ENCODE peak calls at places on chromosomes 16 and 17, in nine cellular contexts. One of them, this sample, is unnamed.

GRCh38 chr17:33377837-33378236 is 84.7 kb upstream of the ASIC2 start:
- DNase-seq in stimulated activated naive CD4-positive, alpha-beta T cell: no peak
- DNase-seq in stimulated activated CD8-positive, alpha-beta memory T cell treated with anti-CD3 and anti-CD28 coated beads, Interleukin-15, amount 100 ng/mL, for 24 hours: no peak
- DNase-seq in stimulated activated CD4-positive, alpha-beta T cell treated with anti-CD3 and anti-CD28 coated beads, Interleukin-15, amount 100 ng/mL, for 1 hour: no peak
- DNase-seq in NCI-H1436 treated with DMSO at 0.1 percent for 48 hours: no peak
- DNase-seq in activated CD4-positive, alpha-beta T cell treated with anti-CD3 and anti-CD28 coated beads for 24 hours: no peak
- DNase-seq in skeletal muscle cell: no peak
- DNase-seq in IMR-90: no peak
- DNase-seq in WTC11: no peak
- DNase-seq in this sample: no peak

GRCh38 chr17:29719469-29719868 is 96.8 kb upstream of the CORO6 start:
- DNase-seq in stimulated activated naive CD4-positive, alpha-beta T cell: no peak
- DNase-seq in NCI-H1436 treated with DMSO at 0.1 percent for 48 hours: no peak
- DNase-seq in stimulated activated CD8-positive, alpha-beta memory T cell treated with anti-CD3 and anti-CD28 coated beads, Interleukin-15, amount 100 ng/mL, for 24 hours: no peak
- DNase-seq in IMR-90: no peak
- DNase-seq in skeletal muscle cell: no peak
- DNase-seq in activated CD4-positive, alpha-beta T cell treated with anti-CD3 and anti-CD28 coated beads for 24 hours: no peak
- DNase-seq in WTC11: no peak
- DNase-seq in stimulated activated CD4-positive, alpha-beta T cell treated with anti-CD3 and anti-CD28 coated beads, Interleukin-15, amount 100 ng/mL, for 1 hour: no peak
- DNase-seq in this sample: no peak

GRCh38 chr17:7956208-7956965 is 24.4 kb downstream of the CNTROB start:
- DNase-seq in WTC11: no peak
- DNase-seq in NCI-H1436 treated with DMSO at 0.1 percent for 48 hours: no peak
- DNase-seq in IMR-90: peak
- DNase-seq in skeletal muscle cell: peak
- DNase-seq in stimulated activated naive CD4-positive, alpha-beta T cell: no peak
- DNase-seq in stimulated activated CD4-positive, alpha-beta T cell treated with anti-CD3 and anti-CD28 coated beads, Interleukin-15, amount 100 ng/mL, for 1 hour: no peak
- DNase-seq in stimulated activated CD8-positive, alpha-beta memory T cell treated with anti-CD3 and anti-CD28 coated beads, Interleukin-15, amount 100 ng/mL, for 24 hours: no peak
- DNase-seq in activated CD4-positive, alpha-beta T cell treated with anti-CD3 and anti-CD28 coated beads for 24 hours: no peak
- DNase-seq in this sample: no peak

GRCh38 chr16:54055864-54056263 is 230.7 kb downstream of the IRX3 start:
- DNase-seq in skeletal muscle cell: no peak
- DNase-seq in NCI-H1436 treated with DMSO at 0.1 percent for 48 hours: no peak
- DNase-seq in WTC11: no peak
- DNase-seq in stimulated activated CD8-positive, alpha-beta memory T cell treated with anti-CD3 and anti-CD28 coated beads, Interleukin-15, amount 100 ng/mL, for 24 hours: no peak
- DNase-seq in IMR-90: peak
- DNase-seq in stimulated activated CD4-positive, alpha-beta T cell treated with anti-CD3 and anti-CD28 coated beads, Interleukin-15, amount 100 ng/mL, for 1 hour: no peak
- DNase-seq in activated CD4-positive, alpha-beta T cell treated with anti-CD3 and anti-CD28 coated beads for 24 hours: no peak
- DNase-seq in stimulated activated naive CD4-positive, alpha-beta T cell: no peak
- DNase-seq in this sample: no peak

GRCh38 chr17:42179911-42180410 is 981 bp downstream of the KCNH4 start:
- DNase-seq in stimulated activated CD4-positive, alpha-beta T cell treated with anti-CD3 and anti-CD28 coated beads, Interleukin-15, amount 100 ng/mL, for 1 hour: no peak
- DNase-seq in activated CD4-positive, alpha-beta T cell treated with anti-CD3 and anti-CD28 coated beads for 24 hours: no peak
- DNase-seq in stimulated activated naive CD4-positive, alpha-beta T cell: no peak
- DNase-seq in NCI-H1436 treated with DMSO at 0.1 percent for 48 hours: peak
- DNase-seq in stimulated activated CD8-positive, alpha-beta memory T cell treated with anti-CD3 and anti-CD28 coated beads, Interleukin-15, amount 100 ng/mL, for 24 hours: no peak
- DNase-seq in skeletal muscle cell: no peak
- DNase-seq in WTC11: peak
- DNase-seq in IMR-90: peak
- DNase-seq in this sample: no peak

GRCh38 chr17:80794281-80795089 is 197.2 kb upstream of the CHMP6 start:
- DNase-seq in stimulated activated CD4-positive, alpha-beta T cell treated with anti-CD3 and anti-CD28 coated beads, Interleukin-15, amount 100 ng/mL, for 1 hour: no peak
- DNase-seq in IMR-90: no peak
- DNase-seq in activated CD4-positive, alpha-beta T cell treated with anti-CD3 and anti-CD28 coated beads for 24 hours: no peak
- DNase-seq in WTC11: no peak
- DNase-seq in NCI-H1436 treated with DMSO at 0.1 percent for 48 hours: no peak
- DNase-seq in stimulated activated CD8-positive, alpha-beta memory T cell treated with anti-CD3 and anti-CD28 coated beads, Interleukin-15, amount 100 ng/mL, for 24 hours: no peak
- DNase-seq in skeletal muscle cell: no peak
- DNase-seq in stimulated activated naive CD4-positive, alpha-beta T cell: no peak
- DNase-seq in this sample: no peak

GRCh38 chr17:48259710-48260291 is 152.2 kb downstream of the SNX11 start:
- DNase-seq in activated CD4-positive, alpha-beta T cell treated with anti-CD3 and anti-CD28 coated beads for 24 hours: no peak
- DNase-seq in WTC11: no peak
- DNase-seq in NCI-H1436 treated with DMSO at 0.1 percent for 48 hours: no peak
- DNase-seq in stimulated activated CD4-positive, alpha-beta T cell treated with anti-CD3 and anti-CD28 coated beads, Interleukin-15, amount 100 ng/mL, for 1 hour: no peak
- DNase-seq in stimulated activated naive CD4-positive, alpha-beta T cell: no peak
- DNase-seq in IMR-90: peak
- DNase-seq in stimulated activated CD8-positive, alpha-beta memory T cell treated with anti-CD3 and anti-CD28 coated beads, Interleukin-15, amount 100 ng/mL, for 24 hours: no peak
- DNase-seq in skeletal muscle cell: no peak
- DNase-seq in this sample: no peak

GRCh38 chr17:77327181-77327565 is 186.4 kb downstream of the SEC14L1 start:
- DNase-seq in activated CD4-positive, alpha-beta T cell treated with anti-CD3 and anti-CD28 coated beads for 24 hours: no peak
- DNase-seq in NCI-H1436 treated with DMSO at 0.1 percent for 48 hours: no peak
- DNase-seq in stimulated activated CD8-positive, alpha-beta memory T cell treated with anti-CD3 and anti-CD28 coated beads, Interleukin-15, amount 100 ng/mL, for 24 hours: no peak
- DNase-seq in WTC11: peak
- DNase-seq in stimulated activated CD4-positive, alpha-beta T cell treated with anti-CD3 and anti-CD28 coated beads, Interleukin-15, amount 100 ng/mL, for 1 hour: no peak
- DNase-seq in IMR-90: no peak
- DNase-seq in stimulated activated naive CD4-positive, alpha-beta T cell: no peak
- DNase-seq in skeletal muscle cell: no peak
- DNase-seq in this sample: no peak

GRCh38 chr16:56222482-56222997 is 31.3 kb downstream of the GNAO1 start:
- DNase-seq in WTC11: no peak
- DNase-seq in stimulated activated CD8-positive, alpha-beta memory T cell treated with anti-CD3 and anti-CD28 coated beads, Interleukin-15, amount 100 ng/mL, for 24 hours: no peak
- DNase-seq in NCI-H1436 treated with DMSO at 0.1 percent for 48 hours: no peak
- DNase-seq in skeletal muscle cell: no peak
- DNase-seq in activated CD4-positive, alpha-beta T cell treated with anti-CD3 and anti-CD28 coated beads for 24 hours: no peak
- DNase-seq in stimulated activated CD4-positive, alpha-beta T cell treated with anti-CD3 and anti-CD28 coated beads, Interleukin-15, amount 100 ng/mL, for 1 hour: no peak
- DNase-seq in IMR-90: no peak
- DNase-seq in stimulated activated naive CD4-positive, alpha-beta T cell: no peak
- DNase-seq in this sample: no peak

GRCh38 chr17:58525239-58525638 is 10.8 kb upstream of the MTMR4 start:
- DNase-seq in NCI-H1436 treated with DMSO at 0.1 percent for 48 hours: no peak
- DNase-seq in skeletal muscle cell: peak
- DNase-seq in stimulated activated CD8-positive, alpha-beta memory T cell treated with anti-CD3 and anti-CD28 coated beads, Interleukin-15, amount 100 ng/mL, for 24 hours: no peak
- DNase-seq in WTC11: no peak
- DNase-seq in IMR-90: peak
- DNase-seq in stimulated activated CD4-positive, alpha-beta T cell treated with anti-CD3 and anti-CD28 coated beads, Interleukin-15, amount 100 ng/mL, for 1 hour: no peak
- DNase-seq in activated CD4-positive, alpha-beta T cell treated with anti-CD3 and anti-CD28 coated beads for 24 hours: no peak
- DNase-seq in stimulated activated naive CD4-positive, alpha-beta T cell: no peak
- DNase-seq in this sample: no peak

GRCh38 chr17:76681222-76682137 is 29.3 kb downstream of the MXRA7 start:
- DNase-seq in stimulated activated CD4-positive, alpha-beta T cell treated with anti-CD3 and anti-CD28 coated beads, Interleukin-15, amount 100 ng/mL, for 1 hour: peak
- DNase-seq in stimulated activated naive CD4-positive, alpha-beta T cell: peak
- DNase-seq in activated CD4-positive, alpha-beta T cell treated with anti-CD3 and anti-CD28 coated beads for 24 hours: peak
- DNase-seq in skeletal muscle cell: no peak
- DNase-seq in stimulated activated CD8-positive, alpha-beta memory T cell treated with anti-CD3 and anti-CD28 coated beads, Interleukin-15, amount 100 ng/mL, for 24 hours: peak
- DNase-seq in WTC11: peak
- DNase-seq in NCI-H1436 treated with DMSO at 0.1 percent for 48 hours: peak
- DNase-seq in IMR-90: peak
- DNase-seq in this sample: peak

GRCh38 chr16:56824335-56824734 is 40.7 kb upstream of the SLC12A3 start:
- DNase-seq in activated CD4-positive, alpha-beta T cell treated with anti-CD3 and anti-CD28 coated beads for 24 hours: no peak
- DNase-seq in skeletal muscle cell: no peak
- DNase-seq in IMR-90: no peak
- DNase-seq in stimulated activated CD4-positive, alpha-beta T cell treated with anti-CD3 and anti-CD28 coated beads, Interleukin-15, amount 100 ng/mL, for 1 hour: no peak
- DNase-seq in NCI-H1436 treated with DMSO at 0.1 percent for 48 hours: no peak
- DNase-seq in stimulated activated naive CD4-positive, alpha-beta T cell: no peak
- DNase-seq in stimulated activated CD8-positive, alpha-beta memory T cell treated with anti-CD3 and anti-CD28 coated beads, Interleukin-15, amount 100 ng/mL, for 24 hours: no peak
- DNase-seq in WTC11: no peak
- DNase-seq in this sample: no peak

GRCh38 chr16:1152651-1153259 is at the start of gene CACNA1H:
- DNase-seq in NCI-H1436 treated with DMSO at 0.1 percent for 48 hours: no peak
- DNase-seq in skeletal muscle cell: no peak
- DNase-seq in stimulated activated naive CD4-positive, alpha-beta T cell: peak
- DNase-seq in stimulated activated CD4-positive, alpha-beta T cell treated with anti-CD3 and anti-CD28 coated beads, Interleukin-15, amount 100 ng/mL, for 1 hour: peak
- DNase-seq in stimulated activated CD8-positive, alpha-beta memory T cell treated with anti-CD3 and anti-CD28 coated beads, Interleukin-15, amount 100 ng/mL, for 24 hours: peak
- DNase-seq in WTC11: peak
- DNase-seq in IMR-90: no peak
- DNase-seq in activated CD4-positive, alpha-beta T cell treated with anti-CD3 and anti-CD28 coated beads for 24 hours: peak
- DNase-seq in this sample: peak

GRCh38 chr16:67158637-67159600 is 790 bp downstream of the TRADD start:
- DNase-seq in stimulated activated naive CD4-positive, alpha-beta T cell: peak
- DNase-seq in IMR-90: no peak
- DNase-seq in skeletal muscle cell: no peak
- DNase-seq in stimulated activated CD4-positive, alpha-beta T cell treated with anti-CD3 and anti-CD28 coated beads, Interleukin-15, amount 100 ng/mL, for 1 hour: peak
- DNase-seq in stimulated activated CD8-positive, alpha-beta memory T cell treated with anti-CD3 and anti-CD28 coated beads, Interleukin-15, amount 100 ng/mL, for 24 hours: no peak
- DNase-seq in activated CD4-positive, alpha-beta T cell treated with anti-CD3 and anti-CD28 coated beads for 24 hours: peak
- DNase-seq in WTC11: peak
- DNase-seq in NCI-H1436 treated with DMSO at 0.1 percent for 48 hours: no peak
- DNase-seq in this sample: peak

GRCh38 chr17:20174588-20175265 is 165.6 kb downstream of the SPECC1 start:
- DNase-seq in IMR-90: peak
- DNase-seq in NCI-H1436 treated with DMSO at 0.1 percent for 48 hours: no peak
- DNase-seq in skeletal muscle cell: no peak
- DNase-seq in stimulated activated CD8-positive, alpha-beta memory T cell treated with anti-CD3 and anti-CD28 coated beads, Interleukin-15, amount 100 ng/mL, for 24 hours: no peak
- DNase-seq in stimulated activated CD4-positive, alpha-beta T cell treated with anti-CD3 and anti-CD28 coated beads, Interleukin-15, amount 100 ng/mL, for 1 hour: no peak
- DNase-seq in activated CD4-positive, alpha-beta T cell treated with anti-CD3 and anti-CD28 coated beads for 24 hours: no peak
- DNase-seq in WTC11: no peak
- DNase-seq in stimulated activated naive CD4-positive, alpha-beta T cell: no peak
- DNase-seq in this sample: no peak

GRCh38 chr17:602436-602835 is 112.2 kb downstream of the VPS53 start:
- DNase-seq in WTC11: no peak
- DNase-seq in stimulated activated CD8-positive, alpha-beta memory T cell treated with anti-CD3 and anti-CD28 coated beads, Interleukin-15, amount 100 ng/mL, for 24 hours: no peak
- DNase-seq in NCI-H1436 treated with DMSO at 0.1 percent for 48 hours: no peak
- DNase-seq in activated CD4-positive, alpha-beta T cell treated with anti-CD3 and anti-CD28 coated beads for 24 hours: no peak
- DNase-seq in IMR-90: peak
- DNase-seq in skeletal muscle cell: no peak
- DNase-seq in stimulated activated CD4-positive, alpha-beta T cell treated with anti-CD3 and anti-CD28 coated beads, Interleukin-15, amount 100 ng/mL, for 1 hour: no peak
- DNase-seq in stimulated activated naive CD4-positive, alpha-beta T cell: no peak
- DNase-seq in this sample: no peak

GRCh38 chr17:78294776-78295175 is 63.3 kb downstream of the TMEM235 start:
- DNase-seq in stimulated activated CD8-positive, alpha-beta memory T cell treated with anti-CD3 and anti-CD28 coated beads, Interleukin-15, amount 100 ng/mL, for 24 hours: no peak
- DNase-seq in stimulated activated naive CD4-positive, alpha-beta T cell: no peak
- DNase-seq in NCI-H1436 treated with DMSO at 0.1 percent for 48 hours: no peak
- DNase-seq in activated CD4-positive, alpha-beta T cell treated with anti-CD3 and anti-CD28 coated beads for 24 hours: no peak
- DNase-seq in stimulated activated CD4-positive, alpha-beta T cell treated with anti-CD3 and anti-CD28 coated beads, Interleukin-15, amount 100 ng/mL, for 1 hour: no peak
- DNase-seq in skeletal muscle cell: peak
- DNase-seq in WTC11: no peak
- DNase-seq in IMR-90: peak
- DNase-seq in this sample: no peak

GRCh38 chr16:17367932-17368331 is 102.8 kb downstream of the XYLT1 start:
- DNase-seq in activated CD4-positive, alpha-beta T cell treated with anti-CD3 and anti-CD28 coated beads for 24 hours: no peak
- DNase-seq in skeletal muscle cell: peak
- DNase-seq in WTC11: peak
- DNase-seq in NCI-H1436 treated with DMSO at 0.1 percent for 48 hours: no peak
- DNase-seq in IMR-90: peak
- DNase-seq in stimulated activated naive CD4-positive, alpha-beta T cell: no peak
- DNase-seq in stimulated activated CD4-positive, alpha-beta T cell treated with anti-CD3 and anti-CD28 coated beads, Interleukin-15, amount 100 ng/mL, for 1 hour: no peak
- DNase-seq in stimulated activated CD8-positive, alpha-beta memory T cell treated with anti-CD3 and anti-CD28 coated beads, Interleukin-15, amount 100 ng/mL, for 24 hours: no peak
- DNase-seq in this sample: no peak

GRCh38 chr17:42050360-42051012 is at the start of gene C17orf113:
- DNase-seq in NCI-H1436 treated with DMSO at 0.1 percent for 48 hours: no peak
- DNase-seq in stimulated activated CD4-positive, alpha-beta T cell treated with anti-CD3 and anti-CD28 coated beads, Interleukin-15, amount 100 ng/mL, for 1 hour: peak
- DNase-seq in skeletal muscle cell: no peak
- DNase-seq in stimulated activated naive CD4-positive, alpha-beta T cell: peak
- DNase-seq in stimulated activated CD8-positive, alpha-beta memory T cell treated with anti-CD3 and anti-CD28 coated beads, Interleukin-15, amount 100 ng/mL, for 24 hours: no peak
- DNase-seq in WTC11: peak
- DNase-seq in activated CD4-positive, alpha-beta T cell treated with anti-CD3 and anti-CD28 coated beads for 24 hours: no peak
- DNase-seq in IMR-90: no peak
- DNase-seq in this sample: peak

GRCh38 chr17:48628641-48629410 is 2.7 kb upstream of the HOXB9 start:
- DNase-seq in NCI-H1436 treated with DMSO at 0.1 percent for 48 hours: no peak
- DNase-seq in WTC11: no peak
- DNase-seq in activated CD4-positive, alpha-beta T cell treated with anti-CD3 and anti-CD28 coated beads for 24 hours: no peak
- DNase-seq in stimulated activated CD4-positive, alpha-beta T cell treated with anti-CD3 and anti-CD28 coated beads, Interleukin-15, amount 100 ng/mL, for 1 hour: no peak
- DNase-seq in IMR-90: no peak
- DNase-seq in skeletal muscle cell: no peak
- DNase-seq in stimulated activated CD8-positive, alpha-beta memory T cell treated with anti-CD3 and anti-CD28 coated beads, Interleukin-15, amount 100 ng/mL, for 24 hours: no peak
- DNase-seq in stimulated activated naive CD4-positive, alpha-beta T cell: no peak
- DNase-seq in this sample: no peak

GRCh38 chr17:81432873-81433451 is 37.7 kb downstream of the BAHCC1 start:
- DNase-seq in IMR-90: no peak
- DNase-seq in stimulated activated CD4-positive, alpha-beta T cell treated with anti-CD3 and anti-CD28 coated beads, Interleukin-15, amount 100 ng/mL, for 1 hour: no peak
- DNase-seq in stimulated activated CD8-positive, alpha-beta memory T cell treated with anti-CD3 and anti-CD28 coated beads, Interleukin-15, amount 100 ng/mL, for 24 hours: no peak
- DNase-seq in skeletal muscle cell: no peak
- DNase-seq in WTC11: no peak
- DNase-seq in stimulated activated naive CD4-positive, alpha-beta T cell: no peak
- DNase-seq in activated CD4-positive, alpha-beta T cell treated with anti-CD3 and anti-CD28 coated beads for 24 hours: no peak
- DNase-seq in NCI-H1436 treated with DMSO at 0.1 percent for 48 hours: peak
- DNase-seq in this sample: no peak

GRCh38 chr16:13118091-13118490 is 216.7 kb downstream of the SHISA9 start:
- DNase-seq in activated CD4-positive, alpha-beta T cell treated with anti-CD3 and anti-CD28 coated beads for 24 hours: no peak
- DNase-seq in NCI-H1436 treated with DMSO at 0.1 percent for 48 hours: no peak
- DNase-seq in IMR-90: no peak
- DNase-seq in WTC11: no peak
- DNase-seq in stimulated activated CD8-positive, alpha-beta memory T cell treated with anti-CD3 and anti-CD28 coated beads, Interleukin-15, amount 100 ng/mL, for 24 hours: no peak
- DNase-seq in stimulated activated naive CD4-positive, alpha-beta T cell: no peak
- DNase-seq in skeletal muscle cell: no peak
- DNase-seq in stimulated activated CD4-positive, alpha-beta T cell treated with anti-CD3 and anti-CD28 coated beads, Interleukin-15, amount 100 ng/mL, for 1 hour: no peak
- DNase-seq in this sample: no peak

GRCh38 chr16:10242076-10242475 is 59.8 kb upstream of the GRIN2A start:
- DNase-seq in stimulated activated CD8-positive, alpha-beta memory T cell treated with anti-CD3 and anti-CD28 coated beads, Interleukin-15, amount 100 ng/mL, for 24 hours: no peak
- DNase-seq in NCI-H1436 treated with DMSO at 0.1 percent for 48 hours: no peak
- DNase-seq in activated CD4-positive, alpha-beta T cell treated with anti-CD3 and anti-CD28 coated beads for 24 hours: no peak
- DNase-seq in stimulated activated naive CD4-positive, alpha-beta T cell: no peak
- DNase-seq in skeletal muscle cell: no peak
- DNase-seq in IMR-90: no peak
- DNase-seq in WTC11: no peak
- DNase-seq in stimulated activated CD4-positive, alpha-beta T cell treated with anti-CD3 and anti-CD28 coated beads, Interleukin-15, amount 100 ng/mL, for 1 hour: no peak
- DNase-seq in this sample: no peak

GRCh38 chr17:7929158-7930029 is at the start of gene KCNAB3:
- DNase-seq in stimulated activated naive CD4-positive, alpha-beta T cell: no peak
- DNase-seq in stimulated activated CD4-positive, alpha-beta T cell treated with anti-CD3 and anti-CD28 coated beads, Interleukin-15, amount 100 ng/mL, for 1 hour: no peak
- DNase-seq in NCI-H1436 treated with DMSO at 0.1 percent for 48 hours: peak
- DNase-seq in IMR-90: peak
- DNase-seq in skeletal muscle cell: peak
- DNase-seq in stimulated activated CD8-positive, alpha-beta memory T cell treated with anti-CD3 and anti-CD28 coated beads, Interleukin-15, amount 100 ng/mL, for 24 hours: no peak
- DNase-seq in activated CD4-positive, alpha-beta T cell treated with anti-CD3 and anti-CD28 coated beads for 24 hours: peak
- DNase-seq in WTC11: peak
- DNase-seq in this sample: no peak

GRCh38 chr16:78650675-78651074 is 551.2 kb downstream of the WWOX start:
- DNase-seq in WTC11: no peak
- DNase-seq in stimulated activated CD8-positive, alpha-beta memory T cell treated with anti-CD3 and anti-CD28 coated beads, Interleukin-15, amount 100 ng/mL, for 24 hours: no peak
- DNase-seq in IMR-90: no peak
- DNase-seq in stimulated activated naive CD4-positive, alpha-beta T cell: no peak
- DNase-seq in activated CD4-positive, alpha-beta T cell treated with anti-CD3 and anti-CD28 coated beads for 24 hours: no peak
- DNase-seq in stimulated activated CD4-positive, alpha-beta T cell treated with anti-CD3 and anti-CD28 coated beads, Interleukin-15, amount 100 ng/mL, for 1 hour: no peak
- DNase-seq in NCI-H1436 treated with DMSO at 0.1 percent for 48 hours: no peak
- DNase-seq in skeletal muscle cell: no peak
- DNase-seq in this sample: no peak

GRCh38 chr17:36945160-36945559 is 3.6 kb upstream of the AATF start:
- DNase-seq in WTC11: no peak
- DNase-seq in stimulated activated CD4-positive, alpha-beta T cell treated with anti-CD3 and anti-CD28 coated beads, Interleukin-15, amount 100 ng/mL, for 1 hour: no peak
- DNase-seq in activated CD4-positive, alpha-beta T cell treated with anti-CD3 and anti-CD28 coated beads for 24 hours: no peak
- DNase-seq in stimulated activated CD8-positive, alpha-beta memory T cell treated with anti-CD3 and anti-CD28 coated beads, Interleukin-15, amount 100 ng/mL, for 24 hours: no peak
- DNase-seq in IMR-90: no peak
- DNase-seq in NCI-H1436 treated with DMSO at 0.1 percent for 48 hours: no peak
- DNase-seq in skeletal muscle cell: no peak
- DNase-seq in stimulated activated naive CD4-positive, alpha-beta T cell: no peak
- DNase-seq in this sample: no peak

GRCh38 chr16:49355923-49356665 is 17.5 kb upstream of the C16orf78 start:
- DNase-seq in NCI-H1436 treated with DMSO at 0.1 percent for 48 hours: no peak
- DNase-seq in stimulated activated CD8-positive, alpha-beta memory T cell treated with anti-CD3 and anti-CD28 coated beads, Interleukin-15, amount 100 ng/mL, for 24 hours: no peak
- DNase-seq in skeletal muscle cell: no peak
- DNase-seq in stimulated activated naive CD4-positive, alpha-beta T cell: no peak
- DNase-seq in stimulated activated CD4-positive, alpha-beta T cell treated with anti-CD3 and anti-CD28 coated beads, Interleukin-15, amount 100 ng/mL, for 1 hour: no peak
- DNase-seq in IMR-90: no peak
- DNase-seq in activated CD4-positive, alpha-beta T cell treated with anti-CD3 and anti-CD28 coated beads for 24 hours: no peak
- DNase-seq in WTC11: no peak
- DNase-seq in this sample: no peak

GRCh38 chr17:1605681-1606351 is 22.8 kb downstream of the SLC43A2 start:
- DNase-seq in skeletal muscle cell: no peak
- DNase-seq in WTC11: no peak
- DNase-seq in stimulated activated CD4-positive, alpha-beta T cell treated with anti-CD3 and anti-CD28 coated beads, Interleukin-15, amount 100 ng/mL, for 1 hour: no peak
- DNase-seq in NCI-H1436 treated with DMSO at 0.1 percent for 48 hours: no peak
- DNase-seq in activated CD4-positive, alpha-beta T cell treated with anti-CD3 and anti-CD28 coated beads for 24 hours: no peak
- DNase-seq in stimulated activated naive CD4-positive, alpha-beta T cell: no peak
- DNase-seq in IMR-90: no peak
- DNase-seq in stimulated activated CD8-positive, alpha-beta memory T cell treated with anti-CD3 and anti-CD28 coated beads, Interleukin-15, amount 100 ng/mL, for 24 hours: no peak
- DNase-seq in this sample: no peak

GRCh38 chr16:58324792-58325191 is 30.0 kb upstream of the PRSS54 start:
- DNase-seq in stimulated activated naive CD4-positive, alpha-beta T cell: no peak
- DNase-seq in NCI-H1436 treated with DMSO at 0.1 percent for 48 hours: no peak
- DNase-seq in IMR-90: no peak
- DNase-seq in activated CD4-positive, alpha-beta T cell treated with anti-CD3 and anti-CD28 coated beads for 24 hours: no peak
- DNase-seq in skeletal muscle cell: no peak
- DNase-seq in WTC11: no peak
- DNase-seq in stimulated activated CD4-positive, alpha-beta T cell treated with anti-CD3 and anti-CD28 coated beads, Interleukin-15, amount 100 ng/mL, for 1 hour: no peak
- DNase-seq in stimulated activated CD8-positive, alpha-beta memory T cell treated with anti-CD3 and anti-CD28 coated beads, Interleukin-15, amount 100 ng/mL, for 24 hours: no peak
- DNase-seq in this sample: no peak

GRCh38 chr16:5065813-5066212 is at the start of gene C16orf89:
- DNase-seq in IMR-90: no peak
- DNase-seq in WTC11: no peak
- DNase-seq in NCI-H1436 treated with DMSO at 0.1 percent for 48 hours: no peak
- DNase-seq in stimulated activated CD4-positive, alpha-beta T cell treated with anti-CD3 and anti-CD28 coated beads, Interleukin-15, amount 100 ng/mL, for 1 hour: no peak
- DNase-seq in activated CD4-positive, alpha-beta T cell treated with anti-CD3 and anti-CD28 coated beads for 24 hours: no peak
- DNase-seq in skeletal muscle cell: no peak
- DNase-seq in stimulated activated CD8-positive, alpha-beta memory T cell treated with anti-CD3 and anti-CD28 coated beads, Interleukin-15, amount 100 ng/mL, for 24 hours: no peak
- DNase-seq in stimulated activated naive CD4-positive, alpha-beta T cell: no peak
- DNase-seq in this sample: no peak

GRCh38 chr16:84501077-84501735 is 3.3 kb downstream of the MEAK7 start:
- DNase-seq in NCI-H1436 treated with DMSO at 0.1 percent for 48 hours: no peak
- DNase-seq in stimulated activated CD8-positive, alpha-beta memory T cell treated with anti-CD3 and anti-CD28 coated beads, Interleukin-15, amount 100 ng/mL, for 24 hours: no peak
- DNase-seq in stimulated activated CD4-positive, alpha-beta T cell treated with anti-CD3 and anti-CD28 coated beads, Interleukin-15, amount 100 ng/mL, for 1 hour: no peak
- DNase-seq in WTC11: no peak
- DNase-seq in stimulated activated naive CD4-positive, alpha-beta T cell: no peak
- DNase-seq in skeletal muscle cell: no peak
- DNase-seq in IMR-90: peak
- DNase-seq in activated CD4-positive, alpha-beta T cell treated with anti-CD3 and anti-CD28 coated beads for 24 hours: no peak
- DNase-seq in this sample: no peak